ENCODE peak calls at places on chromosome X, in nine cellular contexts. P is breast epithelium; X is hypothalamus; S is A172; O is activated gamma-delta T cell; B is foreskin fibroblast; H is stimulated activated CD8-positive, alpha-beta memory T cell treated with anti-CD3 and anti-CD28 coated beads, Interleukin-7, amount 100 ng/mL, for 48 hours; L is central memory CD4-positive, alpha-beta T cell; R is AG10803. A is an unnamed sample.

GRCh38 chrX:40168183-40169015 is 70.6 kb upstream of the BCOR start:
- DNase-seq in O (no peak), R (no peak), L (no peak), S (no peak), H (no peak), B (no peak), X (no peak), P (no peak), A (no peak)

GRCh38 chrX:17617794-17618193 is 119.5 kb upstream of the SCML1 start:
- DNase-seq in X (no peak), P (no peak), L (no peak), H (no peak), B (no peak), S (no peak), R (peak; percentile 83), O (no peak), A (no peak)

GRCh38 chrX:74949717-74950116 is 24.5 kb upstream of the NEXMIF start:
- DNase-seq in H (no peak), X (no peak), R (no peak), S (no peak), P (no peak), O (no peak), B (no peak), L (no peak), A (no peak)

GRCh38 chrX:76148753-76149152 is 24.1 kb upstream of the PBDC1 start:
- DNase-seq in H (no peak), P (peak; percentile 26), S (peak; percentile 10), R (peak; percentile 25), L (peak; percentile 65), X (peak; percentile 0), B (peak; percentile 10), O (no peak), A (no peak)

GRCh38 chrX:71221145-71221544 is 1.9 kb upstream of the GJB1 start:
- DNase-seq in H (no peak), R (no peak), L (no peak), X (no peak), P (no peak), O (no peak), B (no peak), S (no peak), A (no peak)

GRCh38 chrX:153061732-153062131 is 5.5 kb downstream of the PNMA3 start:
- DNase-seq in H (no peak), O (no peak), P (no peak), B (peak; percentile 27), X (no peak), S (peak; percentile 54), L (no peak), R (peak; percentile 34), A (peak; percentile 58)

GRCh38 chrX:39891781-39892180 is 206.0 kb downstream of the BCOR start:
- DNase-seq in S (no peak), O (no peak), X (no peak), P (no peak), B (no peak), R (no peak), L (no peak), H (no peak), A (no peak)

GRCh38 chrX:153767674-153768055 is 3.6 kb downstream of the PLXNB3 start:
- DNase-seq in B (no peak), L (no peak), O (no peak), S (no peak), R (no peak), H (no peak), X (no peak), P (no peak), A (no peak)

GRCh38 chrX:110374544-110374943 is 15.9 kb downstream of the RTL9 start:
- DNase-seq in L (no peak), X (no peak), P (no peak), O (no peak), R (no peak), H (no peak), S (no peak), B (no peak), A (no peak)